ENCODE peak calls at places on chromosomes 5 and 9, in four cellular contexts. One of them, this sample, is unnamed.

GRCh38 chr5:72035831-72036230 is 71.4 kb upstream of the MAP1B start:
- DNase-seq in neural crest cell: no peak
- DNase-seq in adipocyte: no peak
- DNase-seq in HuH-7.5: no peak
- DNase-seq in this sample: no peak

GRCh38 chr5:80655231-80655784 is 525 bp upstream of the DHFR start:
- DNase-seq in neural crest cell: no peak
- DNase-seq in adipocyte: no peak
- DNase-seq in HuH-7.5: no peak
- DNase-seq in this sample: no peak

GRCh38 chr5:135222171-135222681 is 176.8 kb downstream of the MACROH2A1 start:
- DNase-seq in adipocyte: no peak
- DNase-seq in HuH-7.5: no peak
- DNase-seq in neural crest cell: no peak
- DNase-seq in this sample: peak

GRCh38 chr9:14221119-14221518 is 92.8 kb downstream of the NFIB start:
- DNase-seq in HuH-7.5: no peak
- DNase-seq in adipocyte: no peak
- DNase-seq in neural crest cell: no peak
- DNase-seq in this sample: no peak

GRCh38 chr9:133476531-133476930 is 2.4 kb downstream of the SLC2A6 start:
- DNase-seq in neural crest cell: no peak
- DNase-seq in adipocyte: no peak
- DNase-seq in HuH-7.5: no peak
- DNase-seq in this sample: no peak

GRCh38 chr5:105924366-105924765 is 1746.4 kb downstream of the EFNA5 start:
- DNase-seq in HuH-7.5: no peak
- DNase-seq in neural crest cell: no peak
- DNase-seq in adipocyte: peak
- DNase-seq in this sample: no peak

GRCh38 chr9:128995791-128996190 is 32.3 kb downstream of the SH3GLB2 start:
- DNase-seq in adipocyte: no peak
- DNase-seq in HuH-7.5: no peak
- DNase-seq in neural crest cell: no peak
- DNase-seq in this sample: no peak

GRCh38 chr5:87650284-87650683 is 237.6 kb upstream of the CCNH start:
- DNase-seq in adipocyte: no peak
- DNase-seq in HuH-7.5: no peak
- DNase-seq in neural crest cell: no peak
- DNase-seq in this sample: peak

GRCh38 chr9:116806075-116806474 is 119.0 kb downstream of the TRIM32 start:
- DNase-seq in neural crest cell: peak
- DNase-seq in HuH-7.5: no peak
- DNase-seq in adipocyte: peak
- DNase-seq in this sample: peak

GRCh38 chr9:99259231-99259918 is 37.3 kb downstream of the SEC61B start:
- DNase-seq in neural crest cell: no peak
- DNase-seq in HuH-7.5: no peak
- DNase-seq in adipocyte: peak
- DNase-seq in this sample: no peak

GRCh38 chr5:149217096-149217801 is 54.4 kb upstream of the AFAP1L1 start:
- DNase-seq in neural crest cell: no peak
- DNase-seq in adipocyte: no peak
- DNase-seq in HuH-7.5: no peak
- DNase-seq in this sample: no peak

GRCh38 chr9:130933114-130934046 is 5.7 kb downstream of the FIBCD1 start:
- DNase-seq in HuH-7.5: no peak
- DNase-seq in neural crest cell: no peak
- DNase-seq in adipocyte: peak
- DNase-seq in this sample: peak

GRCh38 chr5:141100243-141100805 is at the start of gene PCDHB3:
- DNase-seq in adipocyte: peak
- DNase-seq in HuH-7.5: peak
- DNase-seq in neural crest cell: no peak
- DNase-seq in this sample: peak

GRCh38 chr5:83265318-83265717 is 188.0 kb downstream of the XRCC4 start:
- DNase-seq in neural crest cell: no peak
- DNase-seq in HuH-7.5: peak
- DNase-seq in adipocyte: no peak
- DNase-seq in this sample: peak

GRCh38 chr5:178356459-178356872 is 123.9 kb upstream of the PHYKPL start:
- DNase-seq in neural crest cell: peak
- DNase-seq in adipocyte: no peak
- DNase-seq in HuH-7.5: no peak
- DNase-seq in this sample: no peak

GRCh38 chr9:109969559-109970237 is 189.7 kb downstream of the PALM2AKAP2 start:
- DNase-seq in neural crest cell: no peak
- DNase-seq in HuH-7.5: no peak
- DNase-seq in adipocyte: no peak
- DNase-seq in this sample: no peak